ENCODE peak calls at places on chromosomes 3 and 15, in four cellular contexts. Z is AG08395; V is IMR-90; I is activated T-cell treated with anti-CD3 and anti-CD28 coated beads, Interleukin-2, amount 50 U/mL, for 1 hour. E is an unnamed sample.

GRCh38 chr15:50881121-50882048 is 27.1 kb upstream of the AP4E1 start:
- DNase-seq in I (no peak), V (peak), Z (no peak), E (peak)

GRCh38 chr3:87006844-87007439 is 16.0 kb upstream of the VGLL3 start:
- DNase-seq in I (no peak), V (peak), Z (peak), E (no peak)

GRCh38 chr3:46943237-46944187 is 33.0 kb downstream of the CCDC12 start:
- DNase-seq in Z (no peak), I (no peak), V (no peak), E (no peak)

GRCh38 chr3:152281032-152281713 is 12.4 kb downstream of the MBNL1 start:
- DNase-seq in I (no peak), V (no peak), Z (no peak), E (peak)

GRCh38 chr3:17841190-17841828 is 98.9 kb upstream of the TBC1D5 start:
- DNase-seq in V (peak), I (peak), Z (peak), E (peak)

GRCh38 chr3:185552358-185552877 is at the start of gene LIPH:
- DNase-seq in V (peak), I (no peak), Z (peak), E (peak)

GRCh38 chr15:89656116-89656815 is 999 bp upstream of the KIF7 start:
- DNase-seq in I (no peak), V (peak), Z (peak), E (no peak)

GRCh38 chr3:114144909-114145688 is 33.8 kb downstream of the DRD3 start:
- DNase-seq in Z (peak), I (no peak), V (peak), E (peak)

GRCh38 chr15:59166601-59167265 is 39.9 kb upstream of the LDHAL6B start:
- DNase-seq in I (no peak), Z (no peak), V (no peak), E (no peak)

GRCh38 chr15:58473720-58474119 is 41.9 kb downstream of the LIPC start:
- DNase-seq in Z (peak), I (no peak), V (peak), E (no peak)

GRCh38 chr15:65085990-65086679 is 9.6 kb downstream of the KBTBD13 start:
- DNase-seq in V (peak), Z (peak), I (no peak), E (no peak)

GRCh38 chr15:98649996-98650870 is 1.9 kb downstream of the IGF1R start:
- DNase-seq in V (peak), I (peak), Z (peak), E (no peak)

GRCh38 chr3:121667333-121667732 is 6.6 kb upstream of the HCLS1 start:
- DNase-seq in I (no peak), V (no peak), Z (no peak), E (no peak)

GRCh38 chr3:10224794-10225660 is 23.2 kb upstream of the TATDN2 start:
- DNase-seq in I (peak), V (peak), Z (peak), E (peak)

GRCh38 chr3:188240189-188240981 is 86.4 kb downstream of the LPP start:
- DNase-seq in Z (no peak), I (no peak), V (no peak), E (no peak)

GRCh38 chr15:32919749-32920414 is 202.1 kb downstream of the GREM1 start:
- DNase-seq in I (no peak), V (peak), Z (peak), E (no peak)

GRCh38 chr3:9916734-9917680 is at the start of gene IL17RC:
- DNase-seq in Z (peak), V (peak), I (peak), E (no peak)

GRCh38 chr3:52845691-52846426 is 11.0 kb upstream of the MUSTN1 start:
- DNase-seq in V (no peak), Z (peak), I (peak), E (no peak)

GRCh38 chr3:29649815-29650547 is 369.1 kb downstream of the RBMS3 start:
- DNase-seq in I (no peak), Z (peak), V (peak), E (peak)

GRCh38 chr3:47001731-47002489 is 22.4 kb downstream of the NBEAL2 start:
- DNase-seq in I (no peak), V (no peak), Z (no peak), E (no peak)

GRCh38 chr15:83845230-83845629 is 191.3 kb downstream of the ADAMTSL3 start:
- DNase-seq in I (no peak), Z (peak), V (peak), E (no peak)

E was measured in GM12864.